ENCODE peak calls at places on chromosomes 12 and 14, in six cellular contexts. C is endothelial cell; G is GM04504; L is NCI-H748 treated with DMSO at 0.1 percent for 48 hours; A is stimulated activated CD4-positive, alpha-beta T cell treated with anti-CD3 and anti-CD28 coated beads, Interleukin-2, amount 100 ng/mL, for 4 hours; O is tibial artery. M is an unnamed sample.

GRCh38 chr14:105581551-105582341 is 55.4 kb downstream of the TMEM121 start:
- DNase-seq in C (no peak), G (no peak), L (no peak), A (no peak), O (no peak), M (no peak)

GRCh38 chr12:32290411-32290810 is 108.9 kb upstream of the FGD4 start:
- DNase-seq in C (no peak), G (no peak), L (no peak), A (no peak), O (no peak), M (no peak)

GRCh38 chr12:88035907-88036289 is 6.7 kb upstream of the C12orf50 start:
- DNase-seq in C (no peak), G (no peak), L (peak), A (no peak), O (no peak), M (no peak)

GRCh38 chr12:54650884-54651283 is 2.7 kb upstream of the DCD start:
- DNase-seq in C (no peak), G (no peak), L (no peak), A (no peak), O (no peak), M (no peak)

GRCh38 chr12:6234214-6234613 is 34.0 kb downstream of the CD9 start:
- DNase-seq in C (no peak), G (no peak), L (no peak), A (no peak), O (no peak), M (no peak)

GRCh38 chr14:71319646-71320045 is 412.4 kb downstream of the PCNX1 start:
- DNase-seq in C (no peak), G (no peak), L (peak), A (no peak), O (no peak), M (no peak)

GRCh38 chr12:66823857-66824570 is 145.1 kb upstream of the GRIP1 start:
- DNase-seq in C (no peak), G (no peak), L (no peak), A (no peak), O (no peak), M (peak)

GRCh38 chr12:94172031-94172430 is 23.7 kb downstream of the PLXNC1 start:
- DNase-seq in C (no peak), G (no peak), L (no peak), A (no peak), O (no peak), M (no peak)

GRCh38 chr12:32859389-32859788 is 37.2 kb downstream of the PKP2 start:
- DNase-seq in C (no peak), G (no peak), L (no peak), A (no peak), O (no peak), M (no peak)

GRCh38 chr12:94230357-94230905 is 82.1 kb downstream of the PLXNC1 start:
- DNase-seq in C (no peak), G (no peak), L (no peak), A (no peak), O (no peak), M (no peak)

GRCh38 chr12:65074932-65075331 is 46.2 kb downstream of the WIF1 start:
- DNase-seq in C (no peak), G (no peak), L (no peak), A (no peak), O (no peak), M (no peak)

GRCh38 chr12:18008642-18009041 is 81.4 kb downstream of the RERGL start:
- DNase-seq in C (no peak), G (no peak), L (no peak), A (no peak), O (no peak), M (no peak)

GRCh38 chr12:32307352-32307751 is 92.0 kb upstream of the FGD4 start:
- DNase-seq in C (no peak), G (no peak), L (no peak), A (no peak), O (no peak), M (no peak)

GRCh38 chr12:17215754-17216153 is 609.8 kb upstream of the LMO3 start:
- DNase-seq in C (no peak), G (no peak), L (no peak), A (no peak), O (no peak), M (no peak)

GRCh38 chr12:121227294-121227693 is 17.4 kb downstream of the P2RX4 start:
- DNase-seq in C (no peak), G (no peak), L (peak), A (no peak), O (no peak), M (no peak)

GRCh38 chr12:94152292-94153083 is 4.1 kb downstream of the PLXNC1 start:
- DNase-seq in C (no peak), G (no peak), L (peak), A (no peak), O (no peak), M (no peak)

GRCh38 chr14:101360045-101360931 is 201.0 kb upstream of the DIO3 start:
- DNase-seq in C (no peak), G (no peak), L (no peak), A (no peak), O (peak), M (no peak)

GRCh38 chr12:48026081-48026827 is 22.0 kb upstream of the COL2A1 start:
- DNase-seq in C (no peak), G (no peak), L (no peak), A (no peak), O (no peak), M (no peak)

GRCh38 chr12:124754949-124755800 is 108.5 kb downstream of the SCARB1 start:
- DNase-seq in C (no peak), G (peak), L (no peak), A (no peak), O (peak), M (no peak)

GRCh38 chr12:49375406-49375805 is 8.1 kb downstream of the SPATS2 start:
- DNase-seq in C (no peak), G (no peak), L (no peak), A (no peak), O (no peak), M (no peak)

GRCh38 chr12:129241852-129242251 is 388.6 kb downstream of the GLT1D1 start:
- DNase-seq in C (no peak), G (no peak), L (no peak), A (no peak), O (no peak), M (no peak)

GRCh38 chr12:93682846-93683261 is 5.7 kb downstream of the CRADD start:
- DNase-seq in C (no peak), G (no peak), L (no peak), A (no peak), O (no peak), M (no peak)

GRCh38 chr14:36901846-36902245 is 240.2 kb downstream of the PAX9 start:
- DNase-seq in C (no peak), G (no peak), L (no peak), A (no peak), O (no peak), M (no peak)

GRCh38 chr12:121003650-121004049 is 12.6 kb downstream of the C12orf43 start:
- DNase-seq in C (no peak), G (no peak), L (no peak), A (no peak), O (no peak), M (no peak)

GRCh38 chr14:101150010-101150409 is 246.5 kb upstream of the RTL1 start:
- DNase-seq in C (no peak), G (no peak), L (no peak), A (no peak), O (no peak), M (no peak)

GRCh38 chr14:69475194-69475818 is 9.2 kb upstream of the PLEKHD1 start:
- DNase-seq in C (no peak), G (no peak), L (peak), A (no peak), O (no peak), M (peak)